ENCODE peak calls at places on chromosome 12, in six cellular contexts. R is heart left ventricle, D is psoas muscle, H is pancreas, Z is cardiac muscle cell, F is endodermal cell. P is an unnamed sample. For H3K36me3, the result is how much of the 10 kb centered on the place peaks cover.

GRCh38 chr12:110813298-110813697 is 33.5 kb upstream of the CCDC63 start:
- DNase-seq in R (no peak), D (no peak), H (no peak), Z (peak), F (peak), P (no peak)

GRCh38 chr12:58833844-58834243 is 86.5 kb downstream of the LRIG3 start:
- DNase-seq in R (no peak), D (no peak), H (no peak), Z (no peak), F (no peak), P (no peak)

GRCh38 chr12:116525418-116526001 is 33.7 kb upstream of the MAP1LC3B2 start:
- DNase-seq in R (peak), D (peak), H (peak), Z (no peak), F (peak), P (peak)

GRCh38 chr12:43104524-43104923 is 447.5 kb downstream of the ADAMTS20 start:
- DNase-seq in R (no peak), D (no peak), H (no peak), Z (peak), F (no peak), P (no peak)

GRCh38 chr12:121628037-121628436 is 1.7 kb downstream of the ORAI1 start:
- DNase-seq in R (no peak), D (no peak), H (no peak), Z (no peak), F (no peak), P (no peak)

GRCh38 chr12:66964629-66965028 is 285.8 kb upstream of the GRIP1 start:
- DNase-seq in R (no peak), D (no peak), H (no peak), Z (no peak), F (no peak), P (no peak)

GRCh38 chr12:92288533-92288932 is 142.9 kb upstream of the BTG1 start:
- DNase-seq in R (no peak), D (no peak), H (no peak), Z (no peak), F (peak), P (no peak)

GRCh38 chr12:21649034-21649433 is 8.6 kb downstream of the LDHB start:
- DNase-seq in R (no peak), D (no peak), H (no peak), Z (no peak), F (no peak), P (no peak)

GRCh38 chr12:27646149-27646548 is 50.1 kb upstream of the REP15 start:
- DNase-seq in R (no peak), D (no peak), H (no peak), Z (no peak), F (no peak), P (no peak)

GRCh38 chr12:56551070-56551469 is 29.4 kb downstream of the RBMS2 start:
- DNase-seq in R (no peak), D (no peak), H (no peak), Z (no peak), F (no peak), P (no peak)

GRCh38 chr12:65169311-65170244 is at the start of gene LEMD3:
- DNase-seq in R (peak), D (peak), H (peak), Z (peak), F (peak), P (peak)

GRCh38 chr12:53115891-53116675 is 12.8 kb downstream of the SOAT2 start:
- DNase-seq in R (peak), D (no peak), H (no peak), Z (peak), F (no peak), P (no peak)

GRCh38 chr12:5428332-5429221 is 3.3 kb upstream of the NTF3 start:
- DNase-seq in R (no peak), D (no peak), H (no peak), Z (peak), F (peak), P (no peak)

GRCh38 chr12:8637666-8638065 is 25.0 kb downstream of the MFAP5 start:
- DNase-seq in R (no peak), D (no peak), H (no peak), Z (no peak), F (peak), P (no peak)

GRCh38 chr12:91383106-91383505 is 200.5 kb upstream of the DCN start:
- DNase-seq in R (no peak), D (no peak), H (no peak), Z (no peak), F (no peak), P (no peak)

GRCh38 chr12:130742716-130743115 is 26.6 kb upstream of the RIMBP2 start:
- DNase-seq in R (no peak), D (no peak), H (no peak), Z (no peak), F (no peak), P (no peak)

GRCh38 chr12:104569348-104570173 is 112.8 kb downstream of the CHST11 start:
- DNase-seq in R (no peak), D (no peak), H (no peak), Z (no peak), F (no peak), P (peak)

GRCh38 chr12:4271433-4272013 is 2.0 kb upstream of the CCND2 start:
- DNase-seq in R (no peak), D (no peak), H (no peak), Z (peak), F (peak), P (no peak)

GRCh38 chr12:124296916-124297351 is 2.0 kb downstream of the RFLNA start:
- DNase-seq in R (no peak), D (no peak), H (no peak), Z (no peak), F (no peak), P (no peak)

GRCh38 chr12:102992720-102993119 is 35.2 kb downstream of the ASCL1 start:
- DNase-seq in R (no peak), D (no peak), H (no peak), Z (no peak), F (no peak), P (no peak)

GRCh38 chr12:68453876-68454275 is 121.7 kb upstream of the MDM1 start:
- DNase-seq in R (no peak), D (no peak), H (no peak), Z (no peak), F (no peak), P (no peak)

GRCh38 chr12:1692221-1692620 is 1.4 kb downstream of the ADIPOR2 start:
- DNase-seq in R (no peak), D (no peak), H (no peak), Z (no peak), F (no peak), P (no peak)

GRCh38 chr12:1660304-1661187 is 30.3 kb upstream of the ADIPOR2 start:
- DNase-seq in R (no peak), D (peak), H (peak), Z (no peak), F (peak), P (peak)

GRCh38 chr12:26845984-26846383 is 13.0 kb upstream of the ITPR2 start:
- DNase-seq in R (no peak), D (no peak), H (no peak), Z (peak), F (no peak), P (no peak)

DNA sequence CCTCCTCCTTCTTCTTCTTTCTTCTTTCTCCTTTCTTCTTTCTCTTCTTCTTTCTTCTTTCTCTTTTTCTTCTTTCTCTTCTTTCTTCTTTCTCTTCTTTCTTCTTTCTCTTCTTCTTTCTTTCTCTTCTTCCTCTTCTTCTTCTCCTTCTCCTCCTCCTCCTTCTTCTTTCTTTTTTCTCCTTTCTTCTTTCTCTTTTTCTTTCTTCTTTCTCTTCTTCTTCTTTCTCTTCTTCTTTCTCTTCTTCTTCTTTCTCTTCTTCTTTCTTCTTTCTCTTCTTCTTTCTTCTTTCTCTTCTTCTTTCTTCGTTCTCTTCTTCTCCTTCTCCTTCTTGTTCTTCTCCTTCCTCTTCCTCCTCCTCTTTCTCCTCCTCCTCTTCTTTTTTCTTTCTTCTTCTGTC is 1230.7 kb upstream of the USP15 start:
- DNase-seq in R (no peak), D (no peak), H (no peak), Z (no peak), F (no peak), P (no peak)
- TF ChIP-seq CTCF in R (no peak), D (no peak), H (no peak), Z (no peak), F (no peak), P (no peak)

GRCh38 chr12:50990147-50990727 is 35.9 kb downstream of the SLC11A2 start:
- DNase-seq in R (no peak), D (no peak), H (no peak), Z (no peak), F (no peak), P (no peak)
- H3K36me3 ChIP-seq in R (half or more), D (under half), H (under half), Z (under half), F (half or more), P (under half)

DNA sequence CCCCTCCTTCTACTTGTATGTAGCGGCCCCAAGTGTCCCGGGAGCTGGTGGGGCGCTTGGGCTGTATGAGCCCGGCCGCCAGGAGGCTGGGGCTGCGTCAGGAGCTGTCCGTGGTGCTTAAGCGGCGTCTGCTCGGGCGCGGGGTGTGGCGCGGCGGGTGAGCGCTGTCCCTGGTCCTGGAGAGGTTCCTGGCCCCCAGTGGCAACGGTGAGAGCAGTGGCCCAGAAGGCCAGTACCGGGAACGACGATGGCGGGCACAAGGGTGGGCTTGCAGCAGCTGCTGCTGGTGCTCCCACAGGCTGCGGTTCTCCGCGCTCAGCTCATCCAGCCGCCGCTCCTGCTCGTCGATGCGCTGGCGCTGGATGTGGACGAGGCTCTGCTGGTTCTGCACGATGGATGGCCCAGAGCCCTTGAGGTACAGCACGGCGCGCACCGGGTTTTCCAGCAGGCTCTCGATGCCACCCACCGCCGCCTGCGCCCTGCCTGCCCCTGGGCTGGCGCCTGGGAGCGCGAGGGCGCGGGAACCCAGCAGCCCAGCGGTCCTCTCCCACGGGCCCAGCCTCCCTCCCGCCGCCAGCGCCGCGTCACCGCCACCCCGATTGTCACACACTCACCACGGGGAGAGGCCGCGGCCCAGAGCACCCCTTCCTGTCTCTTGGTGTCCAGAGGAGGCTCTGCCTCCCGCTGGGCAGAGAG is 41.9 kb upstream of the FKBP4 start:
- DNase-seq in R (peak), D (peak), H (peak), Z (peak), F (peak), P (peak)
- TF ChIP-seq CTCF in R (no peak), D (no peak), H (no peak), Z (no peak), F (peak), P (no peak)

GRCh38 chr12:49094966-49095365 is 365 bp upstream of the DHH start:
- DNase-seq in R (no peak), D (no peak), H (no peak), Z (no peak), F (no peak), P (no peak)

GRCh38 chr12:49098035-49098451 is 3.4 kb upstream of the DHH start:
- DNase-seq in R (peak), D (no peak), H (no peak), Z (peak), F (peak), P (no peak)

GRCh38 chr12:49100380-49100779 is 5.8 kb upstream of the DHH start:
- DNase-seq in R (no peak), D (no peak), H (no peak), Z (no peak), F (no peak), P (no peak)

GRCh38 chr12:49098703-49099102 is 4.1 kb upstream of the DHH start:
- DNase-seq in R (no peak), D (no peak), H (no peak), Z (no peak), F (no peak), P (no peak)

DNA sequence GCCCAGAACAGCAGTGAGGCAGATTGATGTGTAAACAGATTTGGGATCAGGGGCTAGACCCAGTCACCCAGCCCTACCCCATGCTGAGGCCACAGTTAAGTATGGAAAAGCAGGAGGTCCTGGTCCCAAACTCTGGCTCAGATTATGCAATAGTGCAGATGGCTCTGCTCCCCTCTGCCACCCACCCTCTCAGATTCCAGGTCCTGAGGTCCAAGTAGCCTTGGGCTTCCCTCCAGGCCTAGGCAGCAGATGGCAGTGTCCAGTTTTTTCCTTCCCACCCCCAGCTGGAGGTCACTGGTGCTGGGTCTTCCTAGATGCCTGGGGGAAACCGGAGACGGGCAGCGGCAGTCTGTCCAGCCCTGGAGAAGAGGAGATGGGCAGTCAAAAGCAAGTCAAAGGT is 2.8 kb upstream of the DHH start:
- DNase-seq in R (no peak), D (no peak), H (no peak), Z (no peak), F (no peak), P (no peak)
- H3K36me3 ChIP-seq in R (half or more), D (under half), H (under half), Z (under half), F (half or more), P (half or more)